ENCODE peak calls at places on chromosomes 16 and 17, in four cellular contexts. Q is A549, V is GM12878, R is K562. C is an unnamed sample.
A peak's percentile ranks its signal among the peaks of the same experiment; 100 is the strongest.

GRCh38 chr17:560379-560935 is 154.2 kb downstream of the VPS53 start:
- DNase-seq in Q (no peak), V (no peak), R (no peak), C (peak; percentile 63)

GRCh38 chr17:8143581-8144400 is 8.4 kb downstream of the PER1 start:
- DNase-seq in Q (no peak), V (no peak), R (no peak), C (no peak)

GRCh38 chr17:1783834-1784611 is 22.2 kb downstream of the SERPINF1 start:
- DNase-seq in Q (peak; percentile 68), V (no peak), R (peak; percentile 48), C (peak; percentile 86)

GRCh38 chr17:79965806-79966205 is 69.9 kb downstream of the TBC1D16 start:
- DNase-seq in Q (no peak), V (no peak), R (no peak), C (no peak)

GRCh38 chr17:41919165-41919817 is 540 bp upstream of the ACLY start:
- DNase-seq in Q (no peak), V (peak; percentile 75), R (no peak), C (no peak)

GRCh38 chr16:77723108-77723514 is 797 bp downstream of the NUDT7 start:
- DNase-seq in Q (no peak), V (no peak), R (peak; percentile 59), C (peak; percentile 72)

GRCh38 chr16:87037012-87037411 is 280.2 kb downstream of the C16orf95 start:
- DNase-seq in Q (no peak), V (no peak), R (no peak), C (no peak)

GRCh38 chr17:624341-624860 is 90.2 kb downstream of the VPS53 start:
- DNase-seq in Q (no peak), V (no peak), R (no peak), C (no peak)

GRCh38 chr16:58510776-58511628 is 4.3 kb upstream of the SETD6 start:
- DNase-seq in Q (no peak), V (no peak), R (no peak), C (no peak)

GRCh38 chr17:59361916-59362810 is 30.7 kb downstream of the YPEL2 start:
- DNase-seq in Q (no peak), V (peak; percentile 86), R (no peak), C (peak; percentile 93)

DNA sequence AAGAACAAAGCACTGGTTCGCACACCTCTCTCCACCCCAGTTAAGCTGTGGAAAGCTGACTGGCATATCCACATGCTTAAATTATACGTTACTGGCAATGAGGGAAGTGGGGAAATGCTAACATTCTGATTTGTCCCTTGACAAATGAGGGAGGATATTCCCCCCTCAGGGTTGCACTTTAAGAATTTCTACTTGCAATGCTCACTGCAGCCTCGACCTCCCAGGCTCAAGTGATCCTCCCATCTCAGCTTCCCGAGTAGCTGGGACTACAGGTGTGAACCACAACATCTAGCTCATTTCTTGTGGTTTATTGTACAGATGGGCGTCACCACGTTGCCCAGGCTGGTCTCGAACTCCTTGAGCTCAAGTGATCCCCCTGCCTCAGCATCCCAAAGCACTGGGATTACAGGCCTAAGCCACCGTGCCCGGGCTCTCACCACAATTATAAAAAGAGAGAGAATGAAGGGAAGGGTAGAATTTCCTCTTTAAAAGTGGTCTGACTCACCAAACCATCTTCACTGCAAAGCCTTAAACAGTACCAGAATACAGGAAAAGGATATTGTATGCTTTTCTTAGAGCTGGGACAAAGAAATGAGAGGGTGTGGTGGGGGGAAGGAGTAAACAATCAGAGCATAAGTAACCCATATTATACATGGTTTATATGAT is 38.9 kb downstream of the KANSL1 start:
- DNase-seq in Q (no peak), V (no peak), R (no peak), C (peak; percentile 38)
- TF ChIP-seq CEBPB in Q (no peak), V (no peak), R (no peak), C (no peak)

GRCh38 chr16:88902744-88903143 is 36.3 kb upstream of the PABPN1L start:
- DNase-seq in Q (no peak), V (no peak), R (no peak), C (no peak)

GRCh38 chr16:88905563-88905962 is 39.1 kb upstream of the PABPN1L start:
- DNase-seq in Q (peak; percentile 42), V (no peak), R (peak; percentile 79), C (no peak)

GRCh38 chr16:88904676-88905365 is 38.4 kb upstream of the PABPN1L start:
- DNase-seq in Q (no peak), V (no peak), R (no peak), C (no peak)

GRCh38 chr16:88901718-88902337 is 35.4 kb upstream of the PABPN1L start:
- DNase-seq in Q (no peak), V (no peak), R (no peak), C (no peak)

GRCh38 chr16:88903267-88903666 is 36.8 kb upstream of the PABPN1L start:
- DNase-seq in Q (no peak), V (no peak), R (no peak), C (no peak)
- TF ChIP-seq ELK1 in Q (no peak), V (no peak), R (no peak), C (no peak)

GRCh38 chr16:69307856-69308255 is 3.3 kb upstream of the VPS4A start:
- DNase-seq in Q (no peak), V (no peak), R (no peak), C (no peak)

GRCh38 chr16:69309316-69309715 is 1.8 kb upstream of the VPS4A start:
- DNase-seq in Q (no peak), V (no peak), R (no peak), C (no peak)

GRCh38 chr16:69311115-69311532 is at the start of gene VPS4A:
- DNase-seq in Q (peak; percentile 96), V (peak; percentile 89), R (peak; percentile 96), C (peak; percentile 94)

GRCh38 chr16:69311533-69312388 is 611 bp downstream of the VPS4A start:
- DNase-seq in Q (peak; percentile 58), V (no peak), R (peak; percentile 54), C (no peak)

GRCh38 chr16:69310479-69311114 is 553 bp upstream of the VPS4A start:
- DNase-seq in Q (no peak), V (no peak), R (no peak), C (no peak)
- TF ChIP-seq CEBPB in Q (no peak), V (no peak), R (no peak), C (no peak)

GRCh38 chr16:21302454-21302853 is 24.4 kb upstream of the CRYM start:
- DNase-seq in Q (no peak), V (no peak), R (peak; percentile 21), C (peak; percentile 3)

GRCh38 chr16:21301895-21302291 is 23.8 kb upstream of the CRYM start:
- DNase-seq in Q (no peak), V (no peak), R (no peak), C (peak; percentile 8)

GRCh38 chr16:21300309-21301167 is 22.4 kb upstream of the CRYM start:
- DNase-seq in Q (peak; percentile 99), V (peak; percentile 93), R (peak; percentile 98), C (peak; percentile 100)

GRCh38 chr16:21301168-21301894 is 23.2 kb upstream of the CRYM start:
- DNase-seq in Q (peak; percentile 93), V (peak; percentile 66), R (peak; percentile 87), C (peak; percentile 61)

DNA sequence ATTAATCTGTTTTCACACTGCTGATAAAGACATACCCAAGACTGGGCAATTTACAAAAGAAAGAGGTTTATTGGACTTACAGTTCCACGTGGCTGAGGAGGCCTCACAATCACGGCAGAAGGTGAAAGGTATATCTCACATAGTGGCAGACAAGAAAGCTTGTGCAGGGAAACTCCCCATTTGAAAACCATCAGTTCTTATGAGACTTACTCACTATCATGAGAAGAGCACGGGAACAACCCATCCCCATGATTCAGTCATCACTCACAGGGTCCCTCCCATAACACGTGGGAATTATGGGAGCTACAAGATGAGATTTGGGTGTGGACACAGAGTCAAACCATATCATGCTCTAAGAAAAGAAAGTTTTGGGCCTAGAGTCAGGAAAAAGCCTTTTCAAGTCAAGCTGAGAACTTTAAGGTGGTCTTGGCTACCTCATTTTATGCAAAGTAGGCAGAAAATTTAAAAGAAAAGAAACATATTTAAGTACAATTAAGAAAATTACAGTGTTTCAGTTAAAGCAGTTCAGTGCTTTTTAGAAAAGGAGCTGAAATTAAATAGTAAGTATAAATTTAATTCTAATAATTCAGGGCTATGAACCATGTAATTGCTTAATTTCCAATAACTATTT is 24.9 kb upstream of the CRYM start:
- DNase-seq in Q (peak; percentile 72), V (peak; percentile 55), R (peak; percentile 53), C (peak; percentile 93)
- TF ChIP-seq ELK1 in Q (no peak), V (no peak), R (no peak), C (no peak)

GRCh38 chr17:77914440-77915254 is 43.9 kb upstream of the TNRC6C start:
- DNase-seq in Q (no peak), V (no peak), R (no peak), C (no peak)

GRCh38 chr17:77915594-77916021 is 42.9 kb upstream of the TNRC6C start:
- DNase-seq in Q (no peak), V (no peak), R (no peak), C (no peak)

GRCh38 chr17:77919276-77919675 is 39.2 kb upstream of the TNRC6C start:
- DNase-seq in Q (no peak), V (no peak), R (no peak), C (no peak)

GRCh38 chr17:77916284-77916683 is 42.2 kb upstream of the TNRC6C start:
- DNase-seq in Q (no peak), V (no peak), R (no peak), C (no peak)

DNA sequence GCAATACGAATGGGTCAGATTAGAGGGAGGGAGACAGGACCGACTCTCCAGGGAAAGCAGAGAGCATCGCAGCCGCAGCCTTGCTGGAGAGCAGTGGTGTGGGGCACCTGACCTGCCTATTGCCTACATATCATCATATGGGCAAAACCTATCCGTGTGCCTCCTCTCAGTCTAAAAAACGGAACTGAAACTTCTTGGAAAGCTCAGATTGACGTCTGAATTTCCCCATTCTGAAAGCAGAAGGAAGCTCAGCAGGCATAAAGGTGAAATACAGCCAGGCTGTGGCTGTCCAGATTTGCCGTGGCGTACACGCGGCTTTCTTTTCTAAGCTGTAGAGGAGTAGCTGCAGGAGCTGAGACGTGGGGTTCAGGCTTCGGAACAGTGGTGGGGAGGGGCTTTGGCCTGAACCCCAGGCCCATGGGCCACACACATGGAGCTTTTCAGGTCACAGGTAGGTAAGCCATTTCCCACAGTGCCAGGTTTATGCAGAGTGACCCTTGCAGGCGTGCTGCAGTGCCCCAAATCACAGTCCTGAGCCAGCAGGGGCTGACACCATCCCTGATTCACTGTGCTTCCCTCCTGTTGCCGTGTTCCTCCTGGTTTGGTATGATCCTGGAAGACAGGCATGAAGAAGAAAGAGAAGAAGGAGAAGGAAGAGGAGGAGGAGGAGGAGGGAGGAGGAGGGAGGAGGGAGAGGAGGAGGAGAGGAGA is 41.6 kb upstream of the TNRC6C start:
- DNase-seq in Q (no peak), V (peak; percentile 54), R (no peak), C (no peak)
- TF ChIP-seq CEBPB in Q (no peak), V (no peak), R (no peak), C (no peak)

C was measured in IMR-90.